ENCODE peak calls at places on chromosome 16, in six cellular contexts. One of them, this sample, is unnamed.

GRCh38 chr16:84677017-84677803 is 22.6 kb upstream of the USP10 start:
- DNase-seq in skeletal muscle cell: no peak
- DNase-seq in HFFc6: no peak
- DNase-seq in Daoy: no peak
- DNase-seq in NCI-H774: no peak
- DNase-seq in NCI-H1417 treated with DMSO at 0.1 percent for 48 hours: no peak
- DNase-seq in this sample: peak

GRCh38 chr16:81593481-81593880 is 148.9 kb downstream of the CMIP start:
- DNase-seq in HFFc6: no peak
- DNase-seq in NCI-H774: no peak
- DNase-seq in Daoy: no peak
- DNase-seq in NCI-H1417 treated with DMSO at 0.1 percent for 48 hours: peak
- DNase-seq in skeletal muscle cell: no peak
- DNase-seq in this sample: peak

GRCh38 chr16:2929693-2930092 is 18.0 kb downstream of the FLYWCH1 start:
- DNase-seq in NCI-H1417 treated with DMSO at 0.1 percent for 48 hours: no peak
- DNase-seq in HFFc6: no peak
- DNase-seq in skeletal muscle cell: no peak
- DNase-seq in Daoy: no peak
- DNase-seq in NCI-H774: no peak
- DNase-seq in this sample: peak

GRCh38 chr16:11159189-11159588 is 96.8 kb downstream of the SOCS1 start:
- DNase-seq in NCI-H774: no peak
- DNase-seq in skeletal muscle cell: no peak
- DNase-seq in HFFc6: no peak
- DNase-seq in NCI-H1417 treated with DMSO at 0.1 percent for 48 hours: no peak
- DNase-seq in Daoy: no peak
- DNase-seq in this sample: no peak

GRCh38 chr16:83355570-83356218 is 452.1 kb upstream of the HSBP1 start:
- DNase-seq in skeletal muscle cell: no peak
- DNase-seq in Daoy: no peak
- DNase-seq in HFFc6: no peak
- DNase-seq in NCI-H774: no peak
- DNase-seq in NCI-H1417 treated with DMSO at 0.1 percent for 48 hours: no peak
- DNase-seq in this sample: no peak

GRCh38 chr16:69741951-69742904 is 12.5 kb downstream of the NOB1 start:
- DNase-seq in NCI-H774: no peak
- DNase-seq in skeletal muscle cell: no peak
- DNase-seq in Daoy: no peak
- DNase-seq in HFFc6: peak
- DNase-seq in NCI-H1417 treated with DMSO at 0.1 percent for 48 hours: no peak
- DNase-seq in this sample: no peak

GRCh38 chr16:3099732-3100499 is 822 bp upstream of the ZSCAN10 start:
- DNase-seq in skeletal muscle cell: peak
- DNase-seq in NCI-H774: peak
- DNase-seq in Daoy: peak
- DNase-seq in HFFc6: peak
- DNase-seq in NCI-H1417 treated with DMSO at 0.1 percent for 48 hours: no peak
- DNase-seq in this sample: peak

GRCh38 chr16:71811261-71811803 is 2.7 kb upstream of the AP1G1 start:
- DNase-seq in NCI-H1417 treated with DMSO at 0.1 percent for 48 hours: no peak
- DNase-seq in NCI-H774: no peak
- DNase-seq in skeletal muscle cell: no peak
- DNase-seq in HFFc6: no peak
- DNase-seq in Daoy: no peak
- DNase-seq in this sample: no peak

GRCh38 chr16:87132361-87133014 is 184.7 kb downstream of the C16orf95 start:
- DNase-seq in NCI-H774: no peak
- DNase-seq in skeletal muscle cell: peak
- DNase-seq in NCI-H1417 treated with DMSO at 0.1 percent for 48 hours: no peak
- DNase-seq in HFFc6: peak
- DNase-seq in Daoy: no peak
- DNase-seq in this sample: peak

GRCh38 chr16:86261379-86261778 is 248.9 kb upstream of the FOXF1 start:
- DNase-seq in NCI-H774: no peak
- DNase-seq in Daoy: peak
- DNase-seq in NCI-H1417 treated with DMSO at 0.1 percent for 48 hours: no peak
- DNase-seq in skeletal muscle cell: no peak
- DNase-seq in HFFc6: peak
- DNase-seq in this sample: no peak

GRCh38 chr16:13940397-13940933 is 20.5 kb downstream of the ERCC4 start:
- DNase-seq in HFFc6: no peak
- DNase-seq in NCI-H774: no peak
- DNase-seq in skeletal muscle cell: no peak
- DNase-seq in Daoy: no peak
- DNase-seq in NCI-H1417 treated with DMSO at 0.1 percent for 48 hours: no peak
- DNase-seq in this sample: no peak

GRCh38 chr16:26863971-26864370 is 202.8 kb upstream of the C16orf82 start:
- DNase-seq in HFFc6: no peak
- DNase-seq in skeletal muscle cell: no peak
- DNase-seq in NCI-H1417 treated with DMSO at 0.1 percent for 48 hours: no peak
- DNase-seq in NCI-H774: no peak
- DNase-seq in Daoy: no peak
- DNase-seq in this sample: no peak